ENCODE peak calls at places on chromosomes 2 and 18, in four cellular contexts. G is NCI-H1694; K is activated T-cell treated with anti-CD3 and anti-CD28 coated beads, Interleukin-2, amount 50 U/mL, for 72 hours; N is NCI-H446 treated with DMSO at 0.1 percent for 48 hours. P is an unnamed sample.

GRCh38 chr2:74942263-74942662 is 16.2 kb upstream of the POLE4 start:
- DNase-seq in G (no peak), K (no peak), N (no peak), P (no peak)

GRCh38 chr2:216956820-216957493 is 97.1 kb upstream of the TNP1 start:
- DNase-seq in G (no peak), K (no peak), N (no peak), P (no peak)

GRCh38 chr18:31429623-31430022 is 17.9 kb upstream of the DSG3 start:
- DNase-seq in G (no peak), K (no peak), N (no peak), P (no peak)

GRCh38 chr2:228318218-228318617 is 136.7 kb upstream of the SPHKAP start:
- DNase-seq in G (peak), K (no peak), N (peak), P (no peak)

GRCh38 chr2:218516614-218517013 is 51.5 kb downstream of the USP37 start:
- DNase-seq in G (no peak), K (peak), N (no peak), P (no peak)

GRCh38 chr2:231169475-231169874 is 29.0 kb upstream of the ARMC9 start:
- DNase-seq in G (no peak), K (no peak), N (no peak), P (no peak)

GRCh38 chr18:55764382-55764781 is 176.4 kb upstream of the TCF4 start:
- DNase-seq in G (no peak), K (no peak), N (no peak), P (no peak)

GRCh38 chr2:1701020-1701419 is 43.3 kb downstream of the PXDN start:
- DNase-seq in G (no peak), K (no peak), N (no peak), P (no peak)

GRCh38 chr2:75100011-75100680 is 99.2 kb downstream of the TACR1 start:
- DNase-seq in G (peak), K (no peak), N (peak), P (no peak)

GRCh38 chr2:7497223-7497622 is 580.0 kb downstream of the RNF144A start:
- DNase-seq in G (no peak), K (no peak), N (no peak), P (no peak)

GRCh38 chr18:42958353-42958752 is 157.1 kb downstream of the RIT2 start:
- DNase-seq in G (no peak), K (no peak), N (no peak), P (no peak)

GRCh38 chr18:58087928-58088722 is 44.1 kb downstream of the NEDD4L start:
- DNase-seq in G (no peak), K (peak), N (no peak), P (no peak)

GRCh38 chr18:68219867-68220266 is 495.0 kb downstream of the TMX3 start:
- DNase-seq in G (no peak), K (no peak), N (no peak), P (no peak)

GRCh38 chr2:15937882-15938802 is 2.2 kb upstream of the MYCN start:
- DNase-seq in G (no peak), K (no peak), N (no peak), P (no peak)

GRCh38 chr2:3179208-3179607 is 198.4 kb downstream of the EIPR1 start:
- DNase-seq in G (peak), K (peak), N (no peak), P (no peak)

GRCh38 chr2:23859983-23860382 is 66.9 kb downstream of the ATAD2B start:
- DNase-seq in G (no peak), K (no peak), N (no peak), P (no peak)

GRCh38 chr2:239053801-239054503 is 206.1 kb downstream of the TWIST2 start:
- DNase-seq in G (no peak), K (no peak), N (no peak), P (no peak)

GRCh38 chr2:69298862-69299261 is 88.2 kb downstream of the GFPT1 start:
- DNase-seq in G (no peak), K (no peak), N (peak), P (no peak)

GRCh38 chr2:10320575-10320931 is 17.8 kb downstream of the HPCAL1 start:
- DNase-seq in G (no peak), K (no peak), N (no peak), P (no peak)

GRCh38 chr2:60569680-60570111 is 16.2 kb upstream of the BCL11A start:
- DNase-seq in G (no peak), K (no peak), N (no peak), P (no peak)

GRCh38 chr2:285990-286389 is 1.9 kb downstream of the ALKAL2 start:
- DNase-seq in G (no peak), K (no peak), N (no peak), P (no peak)

GRCh38 chr2:111685342-111685741 is 198.7 kb downstream of the ANAPC1 start:
- DNase-seq in G (no peak), K (no peak), N (no peak), P (no peak)

GRCh38 chr2:172462393-172463381 is 35.3 kb downstream of the ITGA6 start:
- DNase-seq in G (no peak), K (peak), N (no peak), P (no peak)

P was measured in frontal cortex.